ENCODE peak calls at places on chromosomes 1 and 21, in five cellular contexts. A is AG08396; J is non-pigmented ciliary epithelial cell; R is NCI-H1105 treated with DMSO at 0.1 percent for 48 hours; Q is activated CD4-positive, alpha-beta T cell treated with anti-CD3 and anti-CD28 coated beads, Interleukin-2, amount 50 U/mL, for 4 hours. S is an unnamed sample.

GRCh38 chr1:94757931-94758330 is 62.2 kb upstream of the SLC44A3 start:
- DNase-seq in A (no peak), J (no peak), R (no peak), Q (no peak), S (no peak)

GRCh38 chr1:30322859-30323257 is 400.5 kb downstream of the MATN1 start:
- DNase-seq in A (no peak), J (no peak), R (no peak), Q (no peak), S (no peak)

GRCh38 chr1:221832617-221833016 is 90.7 kb upstream of the DUSP10 start:
- DNase-seq in A (no peak), J (no peak), R (peak), Q (no peak), S (no peak)

GRCh38 chr1:62295921-62296451 is 23.2 kb downstream of the KANK4 start:
- DNase-seq in A (no peak), J (peak), R (no peak), Q (no peak), S (peak)

GRCh38 chr1:112719706-112720105 is 4.6 kb upstream of the PPM1J start:
- DNase-seq in A (no peak), J (no peak), R (no peak), Q (no peak), S (no peak)

GRCh38 chr1:238336531-238336930 is 445.8 kb upstream of the ZP4 start:
- DNase-seq in A (no peak), J (no peak), R (no peak), Q (no peak), S (no peak)

GRCh38 chr1:87252406-87252805 is 76.3 kb upstream of the LMO4 start:
- DNase-seq in A (peak), J (peak), R (no peak), Q (no peak), S (peak)

GRCh38 chr1:7888248-7889010 is 35.6 kb upstream of the UTS2 start:
- DNase-seq in A (peak), J (no peak), R (no peak), Q (no peak), S (no peak)

GRCh38 chr21:41957991-41958766 is 4.4 kb upstream of the C2CD2 start:
- DNase-seq in A (peak), J (peak), R (peak), Q (no peak), S (no peak)

GRCh38 chr21:32349333-32349944 is 43.4 kb downstream of the URB1 start:
- DNase-seq in A (no peak), J (no peak), R (no peak), Q (no peak), S (no peak)

GRCh38 chr1:154863702-154864174 is 6.3 kb downstream of the KCNN3 start:
- DNase-seq in A (no peak), J (no peak), R (no peak), Q (peak), S (peak)

GRCh38 chr1:112901387-112901786 is 54.6 kb downstream of the SLC16A1 start:
- DNase-seq in A (no peak), J (no peak), R (no peak), Q (no peak), S (no peak)

GRCh38 chr1:119254067-119254720 is 113.7 kb upstream of the WARS2 start:
- DNase-seq in A (no peak), J (no peak), R (no peak), Q (no peak), S (no peak)

GRCh38 chr1:68011786-68012375 is 38.5 kb downstream of the DIRAS3 start:
- DNase-seq in A (no peak), J (no peak), R (no peak), Q (no peak), S (no peak)

GRCh38 chr1:151885479-151885878 is 23.8 kb downstream of the THEM4 start:
- DNase-seq in A (no peak), J (no peak), R (no peak), Q (no peak), S (no peak)

GRCh38 chr1:32876341-32877210 is 5.9 kb upstream of the FNDC5 start:
- DNase-seq in A (peak), J (no peak), R (peak), Q (peak), S (peak)

GRCh38 chr1:94922756-94923465 is 4.0 kb downstream of the CNN3 start:
- DNase-seq in A (no peak), J (no peak), R (no peak), Q (no peak), S (no peak)

GRCh38 chr1:201006450-201006849 is 17.1 kb downstream of the KIF21B start:
- DNase-seq in A (no peak), J (no peak), R (no peak), Q (no peak), S (peak)

GRCh38 chr1:158013840-158014520 is 20.5 kb downstream of the KIRREL1 start:
- DNase-seq in A (no peak), J (no peak), R (no peak), Q (no peak), S (no peak)

GRCh38 chr1:40657046-40657445 is 8.4 kb downstream of the RIMS3 start:
- DNase-seq in A (no peak), J (no peak), R (no peak), Q (no peak), S (no peak)

GRCh38 chr1:32106663-32107273 is 1.1 kb upstream of the KPNA6 start:
- DNase-seq in A (no peak), J (no peak), R (no peak), Q (no peak), S (no peak)

GRCh38 chr1:44409019-44409602 is 4.1 kb downstream of the RNF220 start:
- DNase-seq in A (no peak), J (no peak), R (no peak), Q (no peak), S (no peak)

GRCh38 chr1:147895123-147895522 is 7.5 kb upstream of the GJA8 start:
- DNase-seq in A (no peak), J (no peak), R (no peak), Q (no peak), S (no peak)

GRCh38 chr1:173914366-173914871 is 2.7 kb downstream of the SERPINC1 start:
- DNase-seq in A (peak), J (peak), R (no peak), Q (peak), S (peak)

GRCh38 chr1:177211231-177211630 is 40.5 kb downstream of the BRINP2 start:
- DNase-seq in A (no peak), J (no peak), R (no peak), Q (no peak), S (no peak)

GRCh38 chr1:9817734-9818133 is 6.0 kb downstream of the CLSTN1 start:
- DNase-seq in A (no peak), J (no peak), R (no peak), Q (no peak), S (no peak)

GRCh38 chr1:68332041-68332440 is 99.7 kb upstream of the WLS start:
- DNase-seq in A (no peak), J (no peak), R (no peak), Q (no peak), S (no peak)

GRCh38 chr21:17854771-17855170 is 35.6 kb upstream of the C21orf91 start:
- DNase-seq in A (no peak), J (no peak), R (no peak), Q (no peak), S (no peak)

GRCh38 chr1:51329443-51330325 is 678 bp downstream of the TTC39A start:
- DNase-seq in A (no peak), J (no peak), R (peak), Q (no peak), S (no peak)

GRCh38 chr1:7702365-7702764 is 68.7 kb upstream of the VAMP3 start:
- DNase-seq in A (no peak), J (no peak), R (peak), Q (no peak), S (no peak)

GRCh38 chr1:3530931-3531818 is 76.7 kb downstream of the ARHGEF16 start:
- DNase-seq in A (peak), J (no peak), R (peak), Q (peak), S (peak)

GRCh38 chr21:41069305-41069642 is 98.7 kb upstream of the BACE2 start:
- DNase-seq in A (no peak), J (no peak), R (no peak), Q (no peak), S (no peak)

GRCh38 chr1:180842052-180842451 is 70.6 kb upstream of the KIAA1614 start:
- DNase-seq in A (peak), J (peak), R (no peak), Q (no peak), S (no peak)

GRCh38 chr1:150575518-150576366 is 3.7 kb downstream of the MCL1 start:
- DNase-seq in A (no peak), J (no peak), R (peak), Q (no peak), S (no peak)

GRCh38 chr1:85656256-85656655 is 52.0 kb downstream of the ZNHIT6 start:
- DNase-seq in A (no peak), J (no peak), R (no peak), Q (no peak), S (no peak)